ENCODE peak calls at places on chromosome 3, in seven cellular contexts. P is activated T-cell treated with anti-CD3 and anti-CD28 coated beads, Interleukin-2, amount 50 U/mL, for 48 hours; S is H4; F is upper lobe of right lung; K is mesothelial cell of epicardium; T is CD8-positive, alpha-beta memory T cell; R is T follicular helper cell. I is an unnamed sample.

GRCh38 chr3:187870360-187871203 is 125.3 kb upstream of the BCL6 start:
- DNase-seq in P (peak), S (no peak), F (no peak), K (no peak), T (no peak), R (no peak), I (no peak)

GRCh38 chr3:143885803-143886427 is 37.6 kb upstream of the SLC9A9 start:
- DNase-seq in P (peak), S (peak), F (no peak), K (no peak), T (no peak), R (no peak), I (peak)

GRCh38 chr3:2851835-2852234 is 258.3 kb downstream of the IL5RA start:
- DNase-seq in P (no peak), S (no peak), F (no peak), K (no peak), T (no peak), R (no peak), I (no peak)

GRCh38 chr3:134594236-134594825 is 56.5 kb downstream of the KY start:
- DNase-seq in P (no peak), S (no peak), F (no peak), K (no peak), T (no peak), R (no peak), I (no peak)

GRCh38 chr3:58260261-58260731 is 22.7 kb downstream of the ABHD6 start:
- DNase-seq in P (peak), S (peak), F (no peak), K (no peak), T (no peak), R (no peak), I (peak)

GRCh38 chr3:28067014-28067413 is 174.4 kb upstream of the CMC1 start:
- DNase-seq in P (no peak), S (no peak), F (no peak), K (no peak), T (no peak), R (no peak), I (no peak)

GRCh38 chr3:59318881-59319280 is 269.1 kb upstream of the CFAP20DC start:
- DNase-seq in P (no peak), S (no peak), F (no peak), K (no peak), T (no peak), R (no peak), I (no peak)

GRCh38 chr3:120173056-120173675 is 78.9 kb upstream of the GSK3B start:
- DNase-seq in P (no peak), S (no peak), F (no peak), K (no peak), T (no peak), R (no peak), I (no peak)

GRCh38 chr3:134094491-134094890 is 64.8 kb upstream of the SLCO2A1 start:
- DNase-seq in P (no peak), S (no peak), F (no peak), K (no peak), T (no peak), R (no peak), I (no peak)

GRCh38 chr3:114336122-114336697 is 42.4 kb downstream of the TIGIT start:
- DNase-seq in P (no peak), S (no peak), F (no peak), K (no peak), T (no peak), R (no peak), I (peak)

GRCh38 chr3:129625071-129625874 is 18.8 kb upstream of the PLXND1 start:
- DNase-seq in P (no peak), S (no peak), F (peak), K (no peak), T (no peak), R (no peak), I (no peak)

GRCh38 chr3:58084788-58085543 is 76.7 kb downstream of the FLNB start:
- DNase-seq in P (no peak), S (no peak), F (no peak), K (no peak), T (no peak), R (no peak), I (no peak)

GRCh38 chr3:112407214-112407887 is 74.4 kb downstream of the CD200 start:
- DNase-seq in P (peak), S (no peak), F (no peak), K (no peak), T (no peak), R (no peak), I (no peak)

GRCh38 chr3:143170676-143171075 is 51.1 kb downstream of the CHST2 start:
- DNase-seq in P (no peak), S (no peak), F (no peak), K (no peak), T (no peak), R (no peak), I (peak)

GRCh38 chr3:30908466-30909037 is 14.1 kb upstream of the GADL1 start:
- DNase-seq in P (no peak), S (no peak), F (no peak), K (no peak), T (no peak), R (no peak), I (no peak)

GRCh38 chr3:89851974-89852621 is 744.7 kb downstream of the EPHA3 start:
- DNase-seq in P (no peak), S (peak), F (no peak), K (peak), T (no peak), R (no peak), I (peak)

GRCh38 chr3:152385761-152386160 is 117.0 kb downstream of the MBNL1 start:
- DNase-seq in P (no peak), S (no peak), F (no peak), K (no peak), T (no peak), R (no peak), I (peak)

GRCh38 chr3:194715022-194715800 is 29.5 kb downstream of the FAM43A start:
- DNase-seq in P (no peak), S (no peak), F (no peak), K (no peak), T (peak), R (no peak), I (no peak)

GRCh38 chr3:57559526-57559925 is 3.5 kb downstream of the PDE12 start:
- DNase-seq in P (no peak), S (no peak), F (no peak), K (no peak), T (no peak), R (no peak), I (no peak)

GRCh38 chr3:117910820-117911524 is 1123.7 kb downstream of the IGSF11 start:
- DNase-seq in P (no peak), S (no peak), F (no peak), K (no peak), T (no peak), R (no peak), I (no peak)